ENCODE peak calls at places on chromosomes 3 and 15, in four cellular contexts. L, E, P and K are unnamed samples.

GRCh38 chr15:88535100-88535499 is 11.4 kb downstream of the DET1 start:
- DNase-seq in P (no peak), L (no peak), E (no peak), K (no peak)

GRCh38 chr3:54188176-54188791 is 65.9 kb downstream of the CACNA2D3 start:
- DNase-seq in E (peak), L (peak), P (no peak), K (no peak)

GRCh38 chr3:143122608-143123352 is 3.2 kb downstream of the CHST2 start:
- DNase-seq in P (no peak), L (no peak), E (no peak), K (no peak)

GRCh38 chr3:8201886-8202285 is 299.7 kb upstream of the LMCD1 start:
- DNase-seq in L (peak), P (no peak), E (no peak), K (no peak)

GRCh38 chr15:69660658-69661405 is 208.2 kb downstream of the RPLP1 start:
- DNase-seq in E (no peak), P (no peak), L (no peak), K (no peak)

GRCh38 chr3:190414297-190414696 is 26.3 kb downstream of the CLDN16 start:
- DNase-seq in P (no peak), L (no peak), E (no peak), K (no peak)

GRCh38 chr3:177521305-177521704 is 324.0 kb upstream of the TBL1XR1 start:
- DNase-seq in E (no peak), P (no peak), L (no peak), K (no peak)

GRCh38 chr3:124560406-124561215 is 169.6 kb upstream of the UMPS start:
- DNase-seq in L (peak), P (no peak), E (no peak), K (no peak)

GRCh38 chr15:62649793-62650420 is 392.6 kb upstream of the TPM1 start:
- DNase-seq in P (no peak), E (no peak), L (peak), K (no peak)

GRCh38 chr3:96266395-96267187 is 547.8 kb upstream of the EPHA6 start:
- DNase-seq in P (no peak), E (no peak), L (peak), K (no peak)

GRCh38 chr15:39079296-39079834 is 501.5 kb upstream of the THBS1 start:
- DNase-seq in P (no peak), L (peak), E (no peak), K (no peak)

GRCh38 chr3:154304116-154304786 is 20.0 kb downstream of the DHX36 start:
- DNase-seq in E (no peak), L (peak), P (no peak), K (no peak)

GRCh38 chr3:191961529-191961928 is 500.6 kb downstream of the PYDC2 start:
- DNase-seq in L (peak), P (no peak), E (no peak), K (no peak)

GRCh38 chr3:162072656-162073055 is 576.0 kb downstream of the OTOL1 start:
- DNase-seq in P (no peak), L (no peak), E (no peak), K (no peak)

GRCh38 chr3:58071480-58071971 is 63.3 kb downstream of the FLNB start:
- DNase-seq in E (no peak), L (no peak), P (no peak), K (no peak)

GRCh38 chr15:60575995-60576394 is 97.1 kb upstream of the ICE2 start:
- DNase-seq in P (no peak), E (no peak), L (no peak), K (no peak)

GRCh38 chr3:123757281-123757940 is 126.7 kb downstream of the MYLK start:
- DNase-seq in E (no peak), L (no peak), P (no peak), K (no peak)

GRCh38 chr3:62159693-62160092 is 213.7 kb downstream of the FEZF2 start:
- DNase-seq in L (peak), P (no peak), E (no peak), K (no peak)

GRCh38 chr15:88089019-88089603 is 167.4 kb downstream of the NTRK3 start:
- DNase-seq in L (peak), P (no peak), E (no peak), K (no peak)

GRCh38 chr15:26868029-26868685 is 1.3 kb downstream of the GABRA5 start:
- DNase-seq in L (no peak), E (no peak), P (no peak), K (no peak)

GRCh38 chr15:73900129-73900712 is 26.0 kb upstream of the LOXL1 start:
- DNase-seq in L (peak), E (no peak), P (no peak), K (no peak)